ENCODE peak calls at places on chromosomes 13 and 19, in ten cellular contexts. Q, W, E, G, H, I, V, Z, B and S are unnamed samples.

GRCh38 chr13:101121608-101122007 is 294.7 kb downstream of the NALCN start:
- DNase-seq in Q (no peak), W (no peak), E (no peak), G (no peak), H (no peak), I (no peak), V (no peak), Z (no peak), B (no peak), S (peak)

GRCh38 chr13:20393273-20394235 is 132.1 kb downstream of the CRYL1 start:
- DNase-seq in Q (no peak), W (no peak), E (no peak), G (no peak), H (no peak), I (no peak), V (no peak), Z (no peak), B (no peak), S (no peak)

GRCh38 chr19:58581227-58582141 is 8.3 kb upstream of the MZF1 start:
- DNase-seq in Q (peak), W (no peak), E (peak), G (peak), H (no peak), I (no peak), V (peak), Z (peak), B (peak), S (peak)

GRCh38 chr19:48633148-48634035 is 3.8 kb downstream of the DBP start:
- DNase-seq in Q (no peak), W (no peak), E (no peak), G (peak), H (no peak), I (no peak), V (no peak), Z (no peak), B (no peak), S (no peak)

GRCh38 chr13:112783135-112783945 is 93.5 kb downstream of the ATP11A start:
- DNase-seq in Q (no peak), W (no peak), E (no peak), G (no peak), H (no peak), I (no peak), V (no peak), Z (no peak), B (no peak), S (no peak)

GRCh38 chr13:113117335-113117872 is 5.2 kb upstream of the F10 start:
- DNase-seq in Q (no peak), W (no peak), E (no peak), G (no peak), H (no peak), I (no peak), V (no peak), Z (no peak), B (peak), S (no peak)

GRCh38 chr13:30126903-30127428 is 180.4 kb downstream of the KATNAL1 start:
- DNase-seq in Q (no peak), W (no peak), E (no peak), G (no peak), H (no peak), I (no peak), V (no peak), Z (no peak), B (no peak), S (no peak)

GRCh38 chr13:35927554-35927953 is 203.6 kb downstream of the DCLK1 start:
- DNase-seq in Q (no peak), W (no peak), E (no peak), G (peak), H (no peak), I (no peak), V (no peak), Z (no peak), B (no peak), S (no peak)

GRCh38 chr19:54515156-54515555 is 12.5 kb downstream of the LAIR2 start:
- DNase-seq in Q (no peak), W (no peak), E (no peak), G (no peak), H (no peak), I (no peak), V (no peak), Z (no peak), B (no peak), S (no peak)

GRCh38 chr13:35164324-35164932 is 222.4 kb downstream of the NBEA start:
- DNase-seq in Q (no peak), W (peak), E (no peak), G (peak), H (peak), I (peak), V (peak), Z (no peak), B (no peak), S (peak)

GRCh38 chr19:58498316-58499020 is 13.3 kb downstream of the SLC27A5 start:
- DNase-seq in Q (no peak), W (no peak), E (no peak), G (peak), H (no peak), I (no peak), V (no peak), Z (no peak), B (no peak), S (no peak)

GRCh38 chr19:48695743-48696352 is at the start of gene FUT2:
- DNase-seq in Q (no peak), W (peak), E (no peak), G (peak), H (peak), I (no peak), V (no peak), Z (no peak), B (peak), S (peak)

GRCh38 chr13:69999875-70000274 is 107.8 kb upstream of the ATXN8OS start:
- DNase-seq in Q (no peak), W (no peak), E (no peak), G (no peak), H (no peak), I (no peak), V (no peak), Z (no peak), B (no peak), S (no peak)

GRCh38 chr19:42208612-42209011 is 8.9 kb downstream of the DEDD2 start:
- DNase-seq in Q (no peak), W (no peak), E (no peak), G (no peak), H (peak), I (no peak), V (no peak), Z (no peak), B (no peak), S (no peak)

GRCh38 chr13:45468676-45469075 is 3.9 kb downstream of the COG3 start:
- DNase-seq in Q (no peak), W (no peak), E (no peak), G (no peak), H (peak), I (no peak), V (no peak), Z (no peak), B (no peak), S (peak)

GRCh38 chr19:43997631-43998290 is 5.0 kb upstream of the ZNF230 start:
- DNase-seq in Q (no peak), W (no peak), E (no peak), G (no peak), H (no peak), I (no peak), V (no peak), Z (no peak), B (no peak), S (peak)

GRCh38 chr13:24083722-24084421 is 76.6 kb upstream of the SPATA13 start:
- DNase-seq in Q (no peak), W (no peak), E (no peak), G (no peak), H (no peak), I (no peak), V (peak), Z (peak), B (no peak), S (no peak)

GRCh38 chr19:46789371-46789770 is 977 bp upstream of the SLC1A5 start:
- DNase-seq in Q (no peak), W (no peak), E (no peak), G (no peak), H (no peak), I (no peak), V (no peak), Z (no peak), B (no peak), S (no peak)

GRCh38 chr19:41000310-41000737 is 9.2 kb downstream of the CYP2B6 start:
- DNase-seq in Q (no peak), W (no peak), E (no peak), G (peak), H (no peak), I (no peak), V (no peak), Z (no peak), B (no peak), S (no peak)

GRCh38 chr19:39467941-39468340 is 12.7 kb upstream of the TIMM50 start:
- DNase-seq in Q (no peak), W (no peak), E (no peak), G (no peak), H (no peak), I (no peak), V (no peak), Z (no peak), B (no peak), S (no peak)

GRCh38 chr13:54660277-54660676 is 1631.7 kb downstream of the OLFM4 start:
- DNase-seq in Q (no peak), W (no peak), E (no peak), G (no peak), H (no peak), I (no peak), V (no peak), Z (no peak), B (no peak), S (no peak)

GRCh38 chr19:38993271-38993670 is 17.7 kb upstream of the FBXO17 start:
- DNase-seq in Q (no peak), W (no peak), E (no peak), G (peak), H (no peak), I (no peak), V (no peak), Z (no peak), B (no peak), S (no peak)

GRCh38 chr19:801861-802496 is 4.7 kb downstream of the PTBP1 start:
- DNase-seq in Q (no peak), W (no peak), E (no peak), G (no peak), H (no peak), I (no peak), V (no peak), Z (no peak), B (peak), S (peak)

GRCh38 chr19:17504030-17504429 is 7.4 kb upstream of the PGLS start:
- DNase-seq in Q (no peak), W (no peak), E (no peak), G (no peak), H (no peak), I (no peak), V (no peak), Z (no peak), B (no peak), S (no peak)

GRCh38 chr19:21151460-21151859 is 9.6 kb downstream of the ZNF431 start:
- DNase-seq in Q (no peak), W (no peak), E (no peak), G (no peak), H (no peak), I (no peak), V (no peak), Z (no peak), B (no peak), S (no peak)

GRCh38 chr13:51717786-51718398 is 86.1 kb downstream of the DHRS12 start:
- DNase-seq in Q (no peak), W (no peak), E (no peak), G (no peak), H (no peak), I (no peak), V (no peak), Z (no peak), B (no peak), S (no peak)

GRCh38 chr13:80171096-80171495 is 169.8 kb downstream of the SPRY2 start:
- DNase-seq in Q (no peak), W (no peak), E (no peak), G (no peak), H (no peak), I (no peak), V (no peak), Z (no peak), B (no peak), S (no peak)